ENCODE peak calls at places on chromosomes 4 and X, in four cellular contexts. I, G, E and Z are unnamed samples.

GRCh38 chr4:39032218-39033085 is at the start of gene TMEM156:
- DNase-seq in I (no peak), G (no peak), E (peak; percentile 80), Z (peak; percentile 66)

GRCh38 chrX:80807606-80808159 is 2.0 kb downstream of the BRWD3 start:
- DNase-seq in I (no peak), G (no peak), E (no peak), Z (no peak)

GRCh38 chr4:63583561-63583960 is 825.7 kb downstream of the TECRL start:
- DNase-seq in I (no peak), G (no peak), E (no peak), Z (no peak)

GRCh38 chr4:117596917-117597316 is 437.4 kb upstream of the NDST3 start:
- DNase-seq in I (no peak), G (no peak), E (no peak), Z (no peak)

GRCh38 chr4:167428172-167428571 is 193.9 kb upstream of the SPOCK3 start:
- DNase-seq in I (no peak), G (no peak), E (no peak), Z (no peak)

GRCh38 chr4:81106150-81106549 is 75.6 kb downstream of the BMP3 start:
- DNase-seq in I (no peak), G (no peak), E (no peak), Z (no peak)

GRCh38 chrX:109840585-109840984 is 107.5 kb upstream of the ACSL4 start:
- DNase-seq in I (no peak), G (peak; percentile 70), E (peak; percentile 95), Z (peak; percentile 89)

GRCh38 chr4:99827857-99828256 is 11.2 kb downstream of the DAPP1 start:
- DNase-seq in I (no peak), G (no peak), E (no peak), Z (no peak)

GRCh38 chr4:55742655-55743191 is 76.9 kb upstream of the EXOC1L start:
- DNase-seq in I (no peak), G (no peak), E (peak; percentile 59), Z (peak; percentile 8)

GRCh38 chr4:93710101-93710846 is 118.3 kb upstream of the ATOH1 start:
- DNase-seq in I (no peak), G (no peak), E (no peak), Z (no peak)

GRCh38 chrX:84340981-84341380 is 153.0 kb upstream of the RPS6KA6 start:
- DNase-seq in I (no peak), G (no peak), E (peak; percentile 61), Z (peak; percentile 28)

GRCh38 chrX:153651540-153652079 is 4.6 kb downstream of the DUSP9 start:
- DNase-seq in I (no peak), G (peak; percentile 3), E (no peak), Z (no peak)

GRCh38 chr4:152094851-152095700 is 334.3 kb upstream of the GATB start:
- DNase-seq in I (no peak), G (no peak), E (peak; percentile 67), Z (peak; percentile 58)

GRCh38 chrX:3659761-3660160 is 53.7 kb downstream of the PRKX start:
- DNase-seq in I (no peak), G (no peak), E (peak; percentile 34), Z (peak; percentile 33)

GRCh38 chrX:57451426-57452020 is 140.3 kb upstream of the ZXDB start:
- DNase-seq in I (no peak), G (no peak), E (no peak), Z (no peak)

GRCh38 chr4:40990899-40991265 is 223.5 kb downstream of the APBB2 start:
- DNase-seq in I (no peak), G (no peak), E (peak; percentile 28), Z (no peak)

GRCh38 chrX:129667412-129667811 is 12.7 kb upstream of the APLN start:
- DNase-seq in I (no peak), G (no peak), E (no peak), Z (no peak)

GRCh38 chr4:8192748-8193738 is 6.0 kb upstream of the SH3TC1 start:
- DNase-seq in I (no peak), G (peak; percentile 55), E (peak; percentile 28), Z (peak; percentile 60)

GRCh38 chr4:41204400-41204978 is 9.9 kb downstream of the APBB2 start:
- DNase-seq in I (no peak), G (peak; percentile 58), E (peak; percentile 83), Z (peak; percentile 85)

GRCh38 chrX:19723427-19723826 is 164.0 kb downstream of the SH3KBP1 start:
- DNase-seq in I (no peak), G (no peak), E (no peak), Z (no peak)

GRCh38 chr4:55358668-55359067 is 12.6 kb downstream of the SRD5A3 start:
- DNase-seq in I (no peak), G (no peak), E (peak; percentile 78), Z (peak; percentile 73)

GRCh38 chr4:1154523-1155182 is 17.7 kb downstream of the SPON2 start:
- DNase-seq in I (no peak), G (no peak), E (peak; percentile 25), Z (no peak)

GRCh38 chr4:73674451-73674919 is 54.2 kb upstream of the RASSF6 start:
- DNase-seq in I (no peak), G (peak; percentile 88), E (peak; percentile 34), Z (peak; percentile 80)

GRCh38 chr4:156293657-156294297 is 340.1 kb upstream of the CTSO start:
- DNase-seq in I (no peak), G (no peak), E (peak; percentile 93), Z (peak; percentile 73)

GRCh38 chrX:68659385-68659784 is 11.9 kb downstream of the STARD8 start:
- DNase-seq in I (no peak), G (no peak), E (no peak), Z (no peak)

GRCh38 chr4:140755811-140756291 is 334 bp downstream of the TBC1D9 start:
- DNase-seq in I (peak; percentile 76), G (peak; percentile 61), E (peak; percentile 46), Z (peak; percentile 74)

GRCh38 chr4:54322817-54323417 is 93.8 kb downstream of the PDGFRA start:
- DNase-seq in I (no peak), G (peak; percentile 70), E (peak; percentile 59), Z (peak; percentile 36)

GRCh38 chr4:165131247-165131832 is 18.7 kb upstream of the TMEM192 start:
- DNase-seq in I (peak; percentile 76), G (peak; percentile 53), E (peak; percentile 55), Z (peak; percentile 44)

GRCh38 chrX:6029014-6029413 is 199.7 kb downstream of the NLGN4X start:
- DNase-seq in I (no peak), G (no peak), E (no peak), Z (no peak)

DNA sequence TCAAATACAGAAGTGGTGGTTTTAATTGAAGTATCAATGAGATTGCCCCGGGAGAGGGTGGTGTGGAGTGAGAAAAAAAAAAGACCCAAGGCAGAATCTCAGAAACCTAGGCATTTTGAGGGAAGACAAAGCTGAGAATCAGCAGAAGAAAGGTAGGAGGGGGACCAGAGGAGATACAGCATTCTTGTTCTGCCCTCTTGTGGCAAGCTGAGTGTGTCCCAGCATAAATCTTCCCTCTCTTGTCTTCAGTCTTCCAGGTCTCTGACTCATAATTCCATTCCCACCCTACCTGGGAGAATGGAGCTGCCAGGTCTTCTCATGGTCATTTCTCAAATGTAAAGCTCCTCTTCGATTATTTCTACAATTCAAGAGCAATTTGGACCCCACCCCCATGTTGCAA is 32.7 kb upstream of the MAGED1 start:
- DNase-seq in I (no peak), G (peak; percentile 15), E (peak; percentile 32), Z (peak; percentile 19)
- TF ChIP-seq CTCF in I (peak; percentile 65), G (peak; percentile 48), E (peak; percentile 46), Z (peak; percentile 12)

GRCh38 chrX:65194547-65194946 is 218.3 kb upstream of the ZC4H2 start:
- DNase-seq in I (no peak), G (no peak), E (no peak), Z (no peak)
- TF ChIP-seq CTCF in I (no peak), G (no peak), E (no peak), Z (no peak)

GRCh38 chr4:122309988-122310626 is 68.7 kb upstream of the ADAD1 start:
- DNase-seq in I (no peak), G (no peak), E (peak; percentile 18), Z (peak; percentile 25)
- TF ChIP-seq CTCF in I (peak; percentile 81), G (peak; percentile 52), E (peak; percentile 49), Z (peak; percentile 38)

GRCh38 chr4:24885342-24885741 is 27.5 kb downstream of the CCDC149 start:
- DNase-seq in I (no peak), G (no peak), E (no peak), Z (no peak)
- TF ChIP-seq CTCF in I (no peak), G (no peak), E (no peak), Z (no peak)

DNA sequence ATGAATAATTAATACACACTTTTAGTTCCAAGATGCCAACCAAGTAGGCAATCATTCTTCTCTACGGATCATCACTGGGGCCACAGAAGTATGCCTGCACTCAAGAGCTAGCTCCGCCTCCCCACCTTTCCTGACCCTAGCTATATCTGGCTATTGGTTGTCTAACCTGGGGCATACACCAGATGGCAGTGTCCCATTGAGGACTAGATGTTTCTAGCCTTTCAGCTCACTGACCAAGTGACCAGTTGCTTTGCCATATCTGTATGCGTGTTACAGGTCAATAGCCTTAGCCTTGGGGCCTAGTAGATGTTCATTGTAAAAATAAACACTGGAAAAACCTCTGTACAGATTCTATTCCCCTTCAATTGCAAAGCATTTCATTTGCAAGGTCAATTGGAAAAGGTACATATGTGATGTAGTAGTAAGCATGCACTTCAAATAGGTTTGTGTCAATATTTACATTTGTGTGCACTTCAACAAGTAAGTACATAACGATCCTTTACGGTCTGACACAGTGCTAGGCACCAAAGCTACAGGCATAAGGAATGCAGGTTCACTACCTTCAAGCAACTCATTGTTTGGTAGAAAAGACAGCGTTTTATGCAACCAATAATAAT is 521.7 kb downstream of the PPARGC1A start:
- DNase-seq in I (no peak), G (peak; percentile 20), E (peak; percentile 1), Z (no peak)
- TF ChIP-seq CTCF in I (peak; percentile 64), G (peak; percentile 26), E (peak; percentile 12), Z (no peak)